ENCODE peak calls at places on chromosomes 1 and 21, in five cellular contexts. M is AG04450, C is NCI-H510A, J is C1 segment of cervical spinal cord, P is A172. V is an unnamed sample.
A peak's percentile ranks its signal among the peaks of the same experiment; 100 is the strongest.

GRCh38 chr1:58898739-58899580 is 115.1 kb upstream of the JUN start:
- DNase-seq in M (no peak), C (no peak), J (no peak), P (no peak), V (no peak)

GRCh38 chr1:29584816-29585600 is 348.7 kb downstream of the PTPRU start:
- DNase-seq in M (no peak), C (no peak), J (no peak), P (peak; percentile 29), V (no peak)

GRCh38 chr1:26322042-26322331 is 4.2 kb downstream of the CD52 start:
- DNase-seq in M (no peak), C (no peak), J (no peak), P (no peak), V (no peak)

GRCh38 chr1:221873663-221874062 is 131.8 kb upstream of the DUSP10 start:
- DNase-seq in M (no peak), C (no peak), J (no peak), P (no peak), V (no peak)

GRCh38 chr21:45108808-45109800 is 34.7 kb downstream of the ADARB1 start:
- DNase-seq in M (no peak), C (no peak), J (no peak), P (no peak), V (no peak)

GRCh38 chr1:31811605-31812004 is 4.2 kb downstream of the SPOCD1 start:
- DNase-seq in M (no peak), C (peak; percentile 55), J (no peak), P (no peak), V (no peak)

GRCh38 chr1:37100310-37100709 is 66.0 kb upstream of the GRIK3 start:
- DNase-seq in M (no peak), C (peak; percentile 97), J (no peak), P (no peak), V (no peak)

GRCh38 chr1:14535619-14536355 is 62.7 kb upstream of the KAZN start:
- DNase-seq in M (no peak), C (no peak), J (no peak), P (no peak), V (no peak)

GRCh38 chr1:30226648-30227047 is 496.7 kb downstream of the MATN1 start:
- DNase-seq in M (no peak), C (no peak), J (no peak), P (no peak), V (no peak)

GRCh38 chr21:29372063-29372802 is 73.5 kb downstream of the BACH1 start:
- DNase-seq in M (peak; percentile 66), C (peak; percentile 36), J (no peak), P (peak; percentile 83), V (peak; percentile 96)

GRCh38 chr1:99465176-99465900 is 180.6 kb upstream of the PALMD start:
- DNase-seq in M (no peak), C (no peak), J (no peak), P (peak; percentile 78), V (no peak)

GRCh38 chr1:108590947-108591346 is 31.0 kb downstream of the EEIG2 start:
- DNase-seq in M (peak; percentile 80), C (no peak), J (no peak), P (peak; percentile 78), V (no peak)

GRCh38 chr1:64841330-64842065 is 96.6 kb downstream of the RAVER2 start:
- DNase-seq in M (no peak), C (no peak), J (no peak), P (no peak), V (no peak)

GRCh38 chr21:37412603-37413360 is 46.2 kb downstream of the DYRK1A start:
- DNase-seq in M (peak; percentile 34), C (no peak), J (no peak), P (no peak), V (no peak)

GRCh38 chr1:56168176-56168575 is 411.2 kb downstream of the PLPP3 start:
- DNase-seq in M (no peak), C (no peak), J (no peak), P (no peak), V (no peak)

GRCh38 chr1:200468264-200469001 is 58.6 kb upstream of the ZNF281 start:
- DNase-seq in M (no peak), C (no peak), J (no peak), P (no peak), V (no peak)

GRCh38 chr1:212941452-212941851 is 8.9 kb upstream of the VASH2 start:
- DNase-seq in M (no peak), C (no peak), J (no peak), P (no peak), V (no peak)

GRCh38 chr21:44020551-44020950 is 8.4 kb downstream of the TRAPPC10 start:
- DNase-seq in M (no peak), C (no peak), J (no peak), P (no peak), V (no peak)

GRCh38 chr1:117671781-117672501 is 66.1 kb downstream of the TENT5C start:
- DNase-seq in M (no peak), C (no peak), J (no peak), P (no peak), V (no peak)

GRCh38 chr1:202319381-202320080 is 22.2 kb downstream of the UBE2T start:
- DNase-seq in M (no peak), C (no peak), J (no peak), P (peak; percentile 56), V (no peak)

GRCh38 chr1:196152086-196152485 is 456.2 kb downstream of the KCNT2 start:
- DNase-seq in M (no peak), C (no peak), J (no peak), P (no peak), V (peak; percentile 55)

GRCh38 chr1:225655509-225656258 is 2.8 kb upstream of the ENAH start:
- DNase-seq in M (peak; percentile 93), C (no peak), J (no peak), P (peak; percentile 98), V (no peak)

GRCh38 chr1:92990828-92991227 is 29.6 kb upstream of the DIPK1A start:
- DNase-seq in M (no peak), C (peak; percentile 31), J (no peak), P (no peak), V (peak; percentile 84)

GRCh38 chr1:204319462-204319861 is 40.3 kb downstream of the PLEKHA6 start:
- DNase-seq in M (peak; percentile 85), C (no peak), J (no peak), P (peak; percentile 88), V (no peak)

GRCh38 chr1:182048562-182048961 is 12.9 kb downstream of the ZNF648 start:
- DNase-seq in M (no peak), C (no peak), J (no peak), P (no peak), V (no peak)

GRCh38 chr1:234963180-234963903 is 165.3 kb downstream of the TOMM20 start:
- DNase-seq in M (peak; percentile 86), C (no peak), J (no peak), P (peak; percentile 87), V (no peak)

GRCh38 chr21:19648376-19648775 is 1244.8 kb upstream of the TMPRSS15 start:
- DNase-seq in M (no peak), C (no peak), J (no peak), P (no peak), V (no peak)

GRCh38 chr1:226643701-226644540 is 95.2 kb downstream of the ITPKB start:
- DNase-seq in M (no peak), C (no peak), J (no peak), P (no peak), V (no peak)

GRCh38 chr1:13775446-13775845 is 75.5 kb downstream of the PRDM2 start:
- DNase-seq in M (no peak), C (no peak), J (no peak), P (no peak), V (no peak)

GRCh38 chr1:156486421-156487344 is 13.9 kb downstream of the MEF2D start:
- DNase-seq in M (no peak), C (no peak), J (no peak), P (no peak), V (no peak)

GRCh38 chr1:201216395-201217085 is 25.9 kb downstream of the IGFN1 start:
- DNase-seq in M (no peak), C (no peak), J (no peak), P (no peak), V (no peak)

GRCh38 chr1:12594966-12595838 is 22.8 kb downstream of the DHRS3 start:
- DNase-seq in M (peak; percentile 33), C (peak; percentile 77), J (no peak), P (no peak), V (no peak)

GRCh38 chr1:74681449-74681848 is 7.9 kb upstream of the ERICH3 start:
- DNase-seq in M (no peak), C (no peak), J (no peak), P (no peak), V (no peak)

GRCh38 chr1:228162286-228163003 is 3.2 kb upstream of the IBA57 start:
- DNase-seq in M (no peak), C (no peak), J (no peak), P (peak; percentile 70), V (no peak)

GRCh38 chr1:182428043-182428442 is 21.9 kb upstream of the RGSL1 start:
- DNase-seq in M (no peak), C (no peak), J (no peak), P (no peak), V (no peak)

GRCh38 chr1:175520186-175520585 is 223.2 kb downstream of the TNR start:
- DNase-seq in M (no peak), C (peak; percentile 58), J (no peak), P (no peak), V (peak; percentile 9)